ENCODE peak calls at places on chromosomes 13 and 19, in four cellular contexts. One of them, this sample, is unnamed.

GRCh38 chr19:1247747-1248453 is 483 bp upstream of the MIDN start:
- DNase-seq in NCI-H774: peak; percentile 22
- DNase-seq in AG08395: no peak
- DNase-seq in body of pancreas: peak; percentile 82
- DNase-seq in this sample: no peak

GRCh38 chr19:17234911-17235617 is 9.0 kb downstream of the OCEL1 start:
- DNase-seq in AG08395: peak; percentile 58
- DNase-seq in body of pancreas: peak; percentile 67
- DNase-seq in NCI-H774: peak; percentile 57
- DNase-seq in this sample: peak; percentile 60

GRCh38 chr19:43872547-43873336 is 45.6 kb downstream of the ZNF283 start:
- DNase-seq in NCI-H774: no peak
- DNase-seq in body of pancreas: no peak
- DNase-seq in AG08395: no peak
- DNase-seq in this sample: no peak

GRCh38 chr19:35851213-35852028 is 883 bp downstream of the NPHS1 start:
- DNase-seq in body of pancreas: peak; percentile 80
- DNase-seq in NCI-H774: no peak
- DNase-seq in AG08395: no peak
- DNase-seq in this sample: no peak

GRCh38 chr19:35702223-35703012 is 1.9 kb upstream of the ZBTB32 start:
- DNase-seq in body of pancreas: peak; percentile 99
- DNase-seq in AG08395: peak; percentile 99
- DNase-seq in NCI-H774: peak; percentile 98
- DNase-seq in this sample: peak; percentile 99

GRCh38 chr19:28641395-28641794 is 571.6 kb downstream of the UQCRFS1 start:
- DNase-seq in body of pancreas: no peak
- DNase-seq in AG08395: no peak
- DNase-seq in NCI-H774: no peak
- DNase-seq in this sample: no peak

GRCh38 chr19:55436847-55437246 is 6.3 kb downstream of the SHISA7 start:
- DNase-seq in AG08395: no peak
- DNase-seq in body of pancreas: no peak
- DNase-seq in NCI-H774: peak; percentile 43
- DNase-seq in this sample: no peak

GRCh38 chr19:1040476-1041271 is 767 bp downstream of the ABCA7 start:
- DNase-seq in NCI-H774: peak; percentile 89
- DNase-seq in body of pancreas: peak; percentile 93
- DNase-seq in AG08395: peak; percentile 100
- DNase-seq in this sample: peak; percentile 89

GRCh38 chr13:100983111-100983510 is 308.5 kb upstream of the TMTC4 start:
- DNase-seq in NCI-H774: no peak
- DNase-seq in body of pancreas: no peak
- DNase-seq in AG08395: no peak
- DNase-seq in this sample: no peak

GRCh38 chr19:14629557-14629956 is 45.1 kb downstream of the ADGRE3 start:
- DNase-seq in NCI-H774: no peak
- DNase-seq in AG08395: no peak
- DNase-seq in body of pancreas: no peak
- DNase-seq in this sample: no peak

GRCh38 chr19:45066921-45067661 is 9.2 kb downstream of the ZNF296 start:
- DNase-seq in NCI-H774: no peak
- DNase-seq in body of pancreas: no peak
- DNase-seq in AG08395: no peak
- DNase-seq in this sample: no peak

GRCh38 chr13:31631716-31632115 is 107.6 kb upstream of the RXFP2 start:
- DNase-seq in NCI-H774: no peak
- DNase-seq in body of pancreas: no peak
- DNase-seq in AG08395: no peak
- DNase-seq in this sample: no peak

GRCh38 chr19:48969276-48970138 is 4.4 kb downstream of the FTL start:
- DNase-seq in body of pancreas: no peak
- DNase-seq in AG08395: no peak
- DNase-seq in NCI-H774: no peak
- DNase-seq in this sample: peak; percentile 41

This sample was measured in testis.